ENCODE peak calls at places on chromosomes 16 and 17, in six cellular contexts. B is heart right ventricle; M is prostate gland; C is A549; O is CD4-positive, alpha-beta T cell; N is breast epithelium. T is an unnamed sample.

GRCh38 chr17:66548158-66548557 is 245.7 kb downstream of the PRKCA start:
- DNase-seq in M (no peak), B (no peak), O (peak), N (no peak), C (no peak), T (no peak)

GRCh38 chr17:66401364-66401763 is 99.0 kb downstream of the PRKCA start:
- DNase-seq in O (no peak), B (no peak), M (no peak), C (no peak), N (no peak), T (no peak)

GRCh38 chr16:20763461-20764232 is at the start of gene ACSM3:
- DNase-seq in N (peak), O (peak), M (peak), B (peak), C (peak), T (no peak)

GRCh38 chr17:14904406-14904805 is 360.7 kb downstream of the PMP22 start:
- DNase-seq in C (no peak), O (no peak), N (no peak), M (no peak), B (no peak), T (no peak)

GRCh38 chr16:47644166-47644565 is 183.0 kb downstream of the PHKB start:
- DNase-seq in N (no peak), C (no peak), B (peak), M (no peak), O (no peak), T (no peak)

GRCh38 chr17:83012873-83013778 is 66.3 kb upstream of the METRNL start:
- DNase-seq in M (no peak), O (no peak), C (no peak), N (no peak), B (no peak), T (no peak)

GRCh38 chr17:40121191-40121885 is 433 bp upstream of the MSL1 start:
- DNase-seq in B (peak), N (no peak), C (peak), M (no peak), O (no peak), T (no peak)

GRCh38 chr16:1790611-1791255 is 2.8 kb downstream of the IGFALS start:
- DNase-seq in N (no peak), B (no peak), M (peak), O (no peak), C (no peak), T (no peak)

GRCh38 chr17:19024101-19025078 is 19.8 kb upstream of the FAM83G start:
- DNase-seq in B (no peak), M (no peak), C (peak), O (no peak), N (no peak), T (peak)

GRCh38 chr17:4101127-4101798 is 41.6 kb downstream of the ZZEF1 start:
- DNase-seq in B (peak), C (peak), O (no peak), M (no peak), N (no peak), T (no peak)

GRCh38 chr16:1172651-1173050 is 19.7 kb downstream of the CACNA1H start:
- DNase-seq in O (no peak), C (no peak), B (no peak), M (no peak), N (no peak), T (no peak)

GRCh38 chr16:68235105-68235881 is 634 bp downstream of the ESRP2 start:
- DNase-seq in O (no peak), N (peak), B (no peak), C (no peak), M (peak), T (peak)

GRCh38 chr16:1512174-1512573 is 19.0 kb downstream of the TELO2 start:
- DNase-seq in B (no peak), M (no peak), C (no peak), N (no peak), O (no peak), T (no peak)

GRCh38 chr17:74130276-74130675 is 73.2 kb upstream of the RPL38 start:
- DNase-seq in M (no peak), N (no peak), C (no peak), O (no peak), B (no peak), T (no peak)

GRCh38 chr17:34556384-34556783 is 23.0 kb upstream of the TMEM132E start:
- DNase-seq in O (no peak), C (no peak), B (no peak), N (no peak), M (no peak), T (no peak)

GRCh38 chr17:8862213-8863056 is 5.0 kb downstream of the PIK3R6 start:
- DNase-seq in M (no peak), B (no peak), O (no peak), N (peak), C (no peak), T (no peak)

GRCh38 chr16:72094266-72094610 is 591 bp downstream of the DHX38 start:
- DNase-seq in C (no peak), N (no peak), B (no peak), O (no peak), M (no peak), T (no peak)

GRCh38 chr17:50035930-50036329 is 20.0 kb upstream of the ITGA3 start:
- DNase-seq in O (no peak), C (no peak), M (no peak), N (no peak), B (no peak), T (no peak)

GRCh38 chr16:74817851-74818250 is 43.2 kb upstream of the FA2H start:
- DNase-seq in O (no peak), B (no peak), N (no peak), C (no peak), M (no peak), T (no peak)

GRCh38 chr17:404703-405102 is 52.1 kb upstream of the RPH3AL start:
- DNase-seq in O (no peak), N (no peak), M (no peak), C (no peak), B (no peak), T (no peak)

GRCh38 chr16:85430523-85431381 is 182.4 kb upstream of the GSE1 start:
- DNase-seq in N (no peak), O (no peak), M (no peak), B (no peak), C (no peak), T (peak)

GRCh38 chr17:17416007-17416399 is 60.8 kb upstream of the MED9 start:
- DNase-seq in N (no peak), C (peak), M (no peak), B (no peak), O (no peak), T (no peak)

GRCh38 chr17:20998571-20999043 is 44.2 kb downstream of the USP22 start:
- DNase-seq in C (no peak), O (no peak), B (no peak), N (no peak), M (no peak), T (no peak)

GRCh38 chr17:49588312-49588711 is 12.6 kb downstream of the NXPH3 start:
- DNase-seq in N (no peak), C (no peak), B (no peak), O (no peak), M (no peak), T (no peak)

GRCh38 chr17:55764610-55765009 is 13.8 kb downstream of the PCTP start:
- DNase-seq in O (no peak), B (no peak), N (no peak), C (no peak), M (no peak), T (no peak)

GRCh38 chr17:55760643-55761355 is 9.9 kb downstream of the PCTP start:
- DNase-seq in B (no peak), N (no peak), M (no peak), O (no peak), C (no peak), T (no peak)

GRCh38 chr17:55765472-55765871 is 14.6 kb downstream of the PCTP start:
- DNase-seq in N (no peak), O (no peak), C (no peak), M (no peak), B (no peak), T (no peak)

GRCh38 chr17:55762086-55762858 is 11.4 kb downstream of the PCTP start:
- DNase-seq in N (no peak), C (no peak), B (no peak), O (no peak), M (no peak), T (no peak)

GRCh38 chr17:55763856-55764255 is 13.0 kb downstream of the PCTP start:
- DNase-seq in C (no peak), N (no peak), O (no peak), M (no peak), B (no peak), T (no peak)
- H3K27ac ChIP-seq in C (no peak), N (peak), O (no peak), M (no peak), B (no peak), T (no peak)

GRCh38 chr17:77287432-77288068 is 146.8 kb downstream of the SEC14L1 start:
- DNase-seq in M (peak), B (peak), C (peak), N (peak), O (no peak), T (peak)
- TF ChIP-seq CTCF in M (no peak), B (no peak), C (no peak), N (no peak), O (no peak), T (no peak)

GRCh38 chr17:75875940-75876189 is 2.5 kb downstream of the TRIM47 start:
- DNase-seq in C (no peak), N (peak), B (peak), M (peak), O (no peak), T (no peak)
- H3K27ac ChIP-seq in C (peak), N (peak), B (peak), M (peak), O (peak), T (peak)

GRCh38 chr17:43871947-43872690 is 25.1 kb downstream of the CD300LG start:
- DNase-seq in B (no peak), O (no peak), M (no peak), C (no peak), N (peak), T (no peak)

GRCh38 chr17:43875476-43876147 is 28.6 kb downstream of the CD300LG start:
- DNase-seq in M (no peak), B (no peak), N (no peak), O (no peak), C (no peak), T (no peak)

GRCh38 chr17:43873815-43874214 is 26.8 kb downstream of the CD300LG start:
- DNase-seq in C (no peak), N (no peak), M (no peak), B (no peak), O (no peak), T (no peak)

GRCh38 chr17:43874293-43874692 is 27.3 kb downstream of the CD300LG start:
- DNase-seq in O (no peak), M (no peak), N (no peak), C (no peak), B (peak), T (no peak)

GRCh38 chr17:43873091-43873490 is 26.1 kb downstream of the CD300LG start:
- DNase-seq in N (no peak), B (no peak), M (no peak), C (no peak), O (no peak), T (no peak)
- TF ChIP-seq CTCF in N (no peak), B (no peak), M (no peak), C (no peak), O (no peak), T (no peak)

GRCh38 chr16:53147500-53148065 is 92.8 kb downstream of the CHD9 start:
- DNase-seq in B (no peak), O (no peak), N (no peak), M (no peak), C (no peak), T (no peak)

DNA sequence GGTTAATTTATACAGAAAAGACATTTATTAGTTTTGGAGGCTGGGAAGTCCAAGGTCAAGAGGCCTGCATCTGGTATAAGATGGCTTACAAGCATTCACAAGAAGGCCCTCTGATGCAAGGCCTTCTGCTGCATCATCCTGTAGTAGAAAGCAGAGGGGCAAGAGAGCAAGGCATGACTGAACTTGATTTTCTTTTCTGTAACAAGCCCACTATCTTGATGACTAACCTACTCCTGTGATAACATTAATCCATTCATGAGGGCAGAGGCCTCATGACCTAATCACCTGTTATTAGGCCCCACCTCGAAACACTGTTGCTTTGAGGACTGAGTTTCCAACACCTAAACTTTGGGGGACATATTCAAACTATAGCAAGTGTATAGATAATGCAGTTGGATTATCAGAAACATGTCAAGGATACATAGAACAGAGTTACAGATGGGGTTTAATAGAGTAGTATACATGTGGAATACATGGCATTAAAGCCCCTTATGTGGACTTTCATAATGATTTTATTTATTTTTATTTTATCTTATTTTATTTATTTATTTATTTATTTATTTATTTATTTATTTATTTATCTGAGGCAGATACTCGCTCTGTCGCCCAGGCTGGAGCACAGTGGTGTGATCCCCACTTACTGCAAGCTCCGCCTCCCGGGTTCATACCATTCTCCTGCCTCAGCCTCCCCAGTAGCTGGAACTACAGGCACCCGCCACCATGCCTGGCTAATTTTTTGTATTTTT is 88.2 kb downstream of the CHD9 start:
- DNase-seq in B (no peak), O (no peak), C (peak), N (no peak), M (no peak), T (no peak)
- H3K27ac ChIP-seq in B (no peak), O (no peak), C (no peak), N (no peak), M (no peak), T (no peak)

GRCh38 chr16:70473446-70474319 is 19.3 kb downstream of the FCSK start:
- DNase-seq in B (no peak), O (no peak), N (no peak), C (peak), M (no peak), T (no peak)

GRCh38 chr16:70468776-70469525 is 14.6 kb downstream of the FCSK start:
- DNase-seq in N (no peak), M (no peak), O (no peak), B (no peak), C (no peak), T (no peak)

GRCh38 chr16:70470141-70470926 is 15.9 kb downstream of the FCSK start:
- DNase-seq in N (no peak), O (no peak), M (no peak), C (no peak), B (no peak), T (no peak)

GRCh38 chr16:70472786-70473433 is 18.5 kb downstream of the FCSK start:
- DNase-seq in C (no peak), N (no peak), M (no peak), O (no peak), B (no peak), T (no peak)

DNA sequence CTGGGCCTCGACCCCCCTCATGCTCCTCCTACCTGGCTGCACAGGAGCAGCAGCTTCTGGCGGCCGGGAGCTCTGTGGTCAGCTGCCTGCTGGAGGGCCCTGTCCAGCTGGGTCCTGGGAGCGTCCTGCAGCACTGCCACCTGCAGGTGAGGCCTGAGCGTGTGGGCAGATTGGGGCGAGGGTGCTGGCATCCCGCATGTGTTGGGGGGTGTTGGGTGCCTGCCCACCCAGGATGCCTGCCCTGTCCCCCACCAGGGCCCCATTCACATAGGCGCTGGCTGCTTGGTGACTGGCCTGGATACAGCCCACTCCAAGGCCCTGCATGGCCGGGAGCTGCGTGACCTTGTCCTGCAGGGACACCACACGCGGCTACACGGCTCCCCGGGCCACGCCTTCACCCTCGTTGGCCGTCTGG is 16.5 kb downstream of the FCSK start:
- DNase-seq in C (peak), N (no peak), B (no peak), M (no peak), O (no peak), T (peak)
- TF ChIP-seq CTCF in C (peak), N (no peak), B (peak), M (peak), O (no peak), T (no peak)

GRCh38 chr16:84344781-84345180 is 23.6 kb upstream of the ATP2C2 start:
- DNase-seq in C (no peak), N (no peak), O (no peak), B (no peak), M (no peak), T (no peak)

GRCh38 chr16:84341533-84342295 is 26.6 kb upstream of the ATP2C2 start:
- DNase-seq in M (no peak), C (no peak), B (no peak), O (no peak), N (no peak), T (no peak)

GRCh38 chr16:84339316-84339715 is 29.0 kb upstream of the ATP2C2 start:
- DNase-seq in C (no peak), B (no peak), O (no peak), M (no peak), N (no peak), T (no peak)

GRCh38 chr16:84340305-84341040 is 27.9 kb upstream of the ATP2C2 start:
- DNase-seq in M (peak), O (no peak), C (peak), N (peak), B (no peak), T (no peak)

GRCh38 chr16:84339766-84340165 is 28.6 kb upstream of the ATP2C2 start:
- DNase-seq in M (no peak), O (no peak), B (no peak), C (no peak), N (no peak), T (no peak)
- H3K27ac ChIP-seq in M (no peak), O (no peak), B (no peak), C (no peak), N (no peak), T (no peak)